ENCODE peak calls at places on chromosomes 12 and 14, in four cellular contexts. U is Calu3, R is NCI-H345, D is NCI-H524. A is an unnamed sample.

GRCh38 chr14:85516239-85517112 is 13.5 kb upstream of the FLRT2 start:
- DNase-seq in R (no peak), D (no peak), U (no peak), A (no peak)

GRCh38 chr12:3077572-3078081 is 448 bp downstream of the TSPAN9 start:
- DNase-seq in D (no peak), U (no peak), R (no peak), A (no peak)

GRCh38 chr12:26750531-26751171 is 82.3 kb downstream of the ITPR2 start:
- DNase-seq in U (no peak), D (no peak), R (no peak), A (no peak)

GRCh38 chr12:65655074-65655493 is 169.2 kb upstream of the HMGA2 start:
- DNase-seq in D (no peak), U (no peak), R (no peak), A (no peak)

GRCh38 chr12:1287446-1287975 is 296.5 kb downstream of the ERC1 start:
- DNase-seq in D (no peak), R (no peak), U (no peak), A (no peak)

GRCh38 chr14:56294125-56294524 is 175.9 kb downstream of the PELI2 start:
- DNase-seq in D (no peak), U (no peak), R (peak), A (no peak)

GRCh38 chr12:6478406-6478805 is 7.9 kb upstream of the VAMP1 start:
- DNase-seq in R (no peak), U (no peak), D (no peak), A (no peak)

GRCh38 chr14:37563189-37563588 is 31.9 kb downstream of the FOXA1 start:
- DNase-seq in U (no peak), R (no peak), D (no peak), A (no peak)

GRCh38 chr14:68927089-68927488 is 52.0 kb downstream of the ACTN1 start:
- DNase-seq in R (no peak), U (no peak), D (no peak), A (no peak)

GRCh38 chr12:124588689-124589318 is 21.4 kb upstream of the NCOR2 start:
- DNase-seq in R (no peak), U (no peak), D (no peak), A (no peak)

GRCh38 chr12:13094349-13094748 is 9.1 kb downstream of the GSG1 start:
- DNase-seq in D (no peak), R (no peak), U (no peak), A (no peak)

GRCh38 chr12:106866426-106867080 is 89.2 kb upstream of the TMEM263 start:
- DNase-seq in D (no peak), U (no peak), R (no peak), A (no peak)

GRCh38 chr14:38357557-38357956 is 101.7 kb upstream of the CLEC14A start:
- DNase-seq in U (no peak), D (no peak), R (no peak), A (no peak)

GRCh38 chr12:128994869-128995268 is 141.6 kb downstream of the GLT1D1 start:
- DNase-seq in D (peak), R (peak), U (no peak), A (no peak)

GRCh38 chr12:115212356-115212755 is 528.4 kb upstream of the TBX3 start:
- DNase-seq in U (no peak), R (no peak), D (no peak), A (no peak)

GRCh38 chr12:124335426-124336183 is 40.7 kb downstream of the RFLNA start:
- DNase-seq in U (no peak), D (no peak), R (no peak), A (no peak)